ENCODE peak calls at places on chromosomes 16 and 17, in four cellular contexts. One of them, this sample, is unnamed.
A peak's percentile ranks its signal among the peaks of the same experiment; 100 is the strongest.

GRCh38 chr17:31704483-31704882 is 154.6 kb downstream of the COPRS start:
- DNase-seq in GM23338: no peak
- DNase-seq in hepatocyte: no peak
- DNase-seq in keratinocyte: no peak
- DNase-seq in this sample: no peak

GRCh38 chr16:71927383-71927782 is 32.1 kb downstream of the IST1 start:
- DNase-seq in GM23338: no peak
- DNase-seq in hepatocyte: peak; percentile 60
- DNase-seq in keratinocyte: peak; percentile 52
- DNase-seq in this sample: peak; percentile 87

GRCh38 chr17:48261297-48261880 is 153.8 kb downstream of the SNX11 start:
- DNase-seq in hepatocyte: peak; percentile 23
- DNase-seq in keratinocyte: no peak
- DNase-seq in GM23338: peak; percentile 92
- DNase-seq in this sample: peak; percentile 53

GRCh38 chr16:67538666-67539101 is 10.1 kb downstream of the RIPOR1 start:
- DNase-seq in GM23338: peak; percentile 42
- DNase-seq in keratinocyte: no peak
- DNase-seq in hepatocyte: no peak
- DNase-seq in this sample: peak; percentile 34

GRCh38 chr16:67148656-67149275 is 2.0 kb downstream of the B3GNT9 start:
- DNase-seq in keratinocyte: no peak
- DNase-seq in hepatocyte: no peak
- DNase-seq in GM23338: no peak
- DNase-seq in this sample: no peak

GRCh38 chr16:31181102-31181830 is 1.3 kb downstream of the FUS start:
- DNase-seq in GM23338: no peak
- DNase-seq in hepatocyte: peak; percentile 38
- DNase-seq in keratinocyte: no peak
- DNase-seq in this sample: peak; percentile 78

GRCh38 chr16:12090162-12090552 is 113.6 kb downstream of the SNX29 start:
- DNase-seq in GM23338: peak; percentile 55
- DNase-seq in hepatocyte: no peak
- DNase-seq in keratinocyte: no peak
- DNase-seq in this sample: no peak

GRCh38 chr17:75712480-75712879 is 8.8 kb upstream of the ITGB4 start:
- DNase-seq in keratinocyte: no peak
- DNase-seq in GM23338: no peak
- DNase-seq in hepatocyte: no peak
- DNase-seq in this sample: peak; percentile 57

GRCh38 chr17:5241861-5242671 is 7.4 kb upstream of the SCIMP start:
- DNase-seq in hepatocyte: peak; percentile 23
- DNase-seq in GM23338: no peak
- DNase-seq in keratinocyte: no peak
- DNase-seq in this sample: no peak

GRCh38 chr17:76827736-76828135 is 40.5 kb upstream of the MGAT5B start:
- DNase-seq in hepatocyte: no peak
- DNase-seq in keratinocyte: no peak
- DNase-seq in GM23338: no peak
- DNase-seq in this sample: no peak

GRCh38 chr16:25256821-25257503 is 683 bp downstream of the ZKSCAN2 start:
- DNase-seq in GM23338: peak; percentile 53
- DNase-seq in hepatocyte: peak; percentile 34
- DNase-seq in keratinocyte: no peak
- DNase-seq in this sample: peak; percentile 46

GRCh38 chr17:4161560-4162221 is 18.7 kb downstream of the CYB5D2 start:
- DNase-seq in GM23338: peak; percentile 19
- DNase-seq in keratinocyte: no peak
- DNase-seq in hepatocyte: no peak
- DNase-seq in this sample: peak; percentile 25

GRCh38 chr17:64778367-64779290 is 116.5 kb upstream of the SMURF2 start:
- DNase-seq in hepatocyte: peak; percentile 55
- DNase-seq in keratinocyte: no peak
- DNase-seq in GM23338: peak; percentile 69
- DNase-seq in this sample: peak; percentile 47

GRCh38 chr16:1047123-1047522 is 25.4 kb upstream of the SSTR5 start:
- DNase-seq in hepatocyte: no peak
- DNase-seq in keratinocyte: no peak
- DNase-seq in GM23338: no peak
- DNase-seq in this sample: no peak

GRCh38 chr16:1043831-1044514 is 28.6 kb upstream of the SSTR5 start:
- DNase-seq in keratinocyte: no peak
- DNase-seq in GM23338: no peak
- DNase-seq in hepatocyte: no peak
- DNase-seq in this sample: peak; percentile 38

GRCh38 chr16:1044515-1045362 is 27.8 kb upstream of the SSTR5 start:
- DNase-seq in keratinocyte: no peak
- DNase-seq in hepatocyte: no peak
- DNase-seq in GM23338: no peak
- DNase-seq in this sample: no peak

GRCh38 chr16:1046271-1046955 is 26.1 kb upstream of the SSTR5 start:
- DNase-seq in GM23338: no peak
- DNase-seq in hepatocyte: no peak
- DNase-seq in keratinocyte: no peak
- DNase-seq in this sample: no peak

DNA sequence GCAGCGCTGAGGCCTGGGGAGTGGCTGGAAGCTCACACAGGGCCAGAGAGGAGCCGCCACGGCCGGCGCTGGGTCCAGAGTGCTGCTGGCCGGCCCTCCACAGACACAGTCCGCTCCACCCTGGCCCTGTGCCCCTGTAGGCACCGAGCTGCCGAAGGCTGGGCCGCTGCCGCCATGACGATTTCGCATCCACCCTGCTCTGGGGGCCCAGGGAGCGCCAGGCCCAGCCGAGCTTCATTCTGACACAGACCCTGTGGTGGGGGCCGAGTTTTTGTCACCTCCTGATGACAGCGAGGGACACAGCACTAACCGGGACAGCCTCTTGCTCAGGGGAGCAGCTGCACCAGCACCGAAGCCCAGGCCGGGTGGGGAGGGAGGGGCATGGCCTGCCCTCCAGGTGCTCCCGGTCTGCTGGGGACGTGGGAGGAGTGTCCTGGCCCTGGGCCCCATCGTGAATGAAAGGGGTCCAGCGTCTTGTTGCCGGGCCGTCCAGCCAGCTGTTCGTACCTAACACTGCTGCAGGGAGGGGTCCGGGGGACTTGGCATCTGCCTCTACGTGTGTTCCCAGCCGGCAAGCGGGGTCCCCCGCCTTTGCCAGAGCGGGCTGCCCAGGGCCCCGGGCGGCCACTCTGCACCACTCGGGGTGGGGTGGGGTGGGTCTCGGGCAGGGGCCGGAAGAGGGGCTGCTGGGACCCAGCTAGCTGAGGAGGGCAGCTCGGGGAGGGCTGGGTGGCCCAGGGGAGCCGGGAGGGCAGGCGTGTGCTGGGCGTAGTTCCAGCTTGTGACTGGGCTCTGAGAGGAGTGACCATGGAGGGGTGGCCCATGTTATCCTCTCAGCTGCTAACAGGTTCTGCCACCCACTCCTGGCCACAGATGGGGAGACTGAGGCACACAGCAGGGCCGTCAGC is 26.9 kb upstream of the SSTR5 start:
- DNase-seq in keratinocyte: no peak
- DNase-seq in hepatocyte: no peak
- DNase-seq in GM23338: no peak
- DNase-seq in this sample: no peak
- TF ChIP-seq EZH2 in keratinocyte: no peak
- TF ChIP-seq EZH2 in hepatocyte: no peak
- TF ChIP-seq EZH2 in GM23338: no peak
- TF ChIP-seq EZH2 in this sample: no peak

DNA sequence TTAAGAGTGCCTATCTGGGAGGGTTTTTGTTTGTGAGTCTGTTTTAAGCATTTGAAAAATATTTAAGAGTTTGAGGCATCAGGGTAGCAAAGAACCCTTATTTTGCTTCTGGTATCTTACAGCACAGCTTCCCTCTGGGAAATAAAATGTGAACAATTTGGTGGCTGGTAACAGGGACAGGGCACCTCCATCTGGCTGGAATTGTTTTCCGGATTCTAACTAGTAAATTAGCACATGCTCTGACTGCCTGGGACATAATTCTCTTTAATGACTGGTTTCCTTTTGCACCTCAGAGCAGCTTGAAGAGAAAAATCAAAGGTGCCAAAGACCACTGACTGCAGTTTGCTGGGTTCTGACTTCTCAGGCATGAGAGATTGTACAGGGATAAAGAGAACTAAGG is 469.1 kb downstream of the GRIN2A start:
- DNase-seq in hepatocyte: no peak
- DNase-seq in GM23338: peak; percentile 17
- DNase-seq in keratinocyte: no peak
- DNase-seq in this sample: no peak
- TF ChIP-seq EZH2 in hepatocyte: no peak
- TF ChIP-seq EZH2 in GM23338: no peak
- TF ChIP-seq EZH2 in keratinocyte: no peak
- TF ChIP-seq EZH2 in this sample: no peak

DNA sequence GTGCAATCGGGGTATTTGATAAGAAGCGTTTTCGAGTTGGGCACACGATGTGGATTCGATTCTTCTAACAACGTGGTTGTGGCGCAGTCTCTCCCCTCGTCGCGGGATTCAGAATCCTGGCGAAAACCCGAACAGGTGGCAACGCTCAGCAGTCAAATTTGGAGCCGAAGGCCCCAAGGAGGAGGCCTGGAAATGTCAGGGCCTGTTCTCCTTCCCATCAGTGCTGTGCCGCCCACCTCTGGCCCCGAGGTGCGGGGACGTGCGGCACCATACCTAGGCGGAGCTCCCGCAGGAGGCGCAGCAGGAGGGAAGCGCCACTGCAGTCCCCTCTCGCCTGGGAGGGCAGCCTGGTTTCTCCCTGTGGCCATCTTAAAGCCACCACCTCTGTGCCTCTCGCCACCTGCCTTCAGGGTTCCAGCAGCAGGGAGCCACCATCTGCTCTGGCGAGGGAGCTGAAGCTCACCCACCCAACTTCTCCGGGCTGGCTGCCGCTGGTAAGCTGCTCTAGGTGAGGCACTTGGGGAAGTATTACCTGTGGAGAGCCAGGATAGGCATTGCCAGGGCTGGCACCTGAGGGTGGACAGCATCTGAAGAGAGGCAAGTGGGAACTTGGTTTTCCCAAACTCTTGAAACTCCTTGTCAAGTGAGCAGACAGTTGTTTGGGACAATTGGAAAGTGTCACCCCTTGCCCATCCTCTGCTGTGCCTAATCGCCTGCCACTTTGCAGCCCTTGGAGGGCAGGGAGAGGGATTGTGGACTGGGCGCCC is 2.6 kb upstream of the AATF start:
- DNase-seq in GM23338: peak; percentile 50
- DNase-seq in hepatocyte: no peak
- DNase-seq in keratinocyte: no peak
- DNase-seq in this sample: no peak
- TF ChIP-seq EZH2 in GM23338: peak; percentile 70
- TF ChIP-seq EZH2 in hepatocyte: peak; percentile 94
- TF ChIP-seq EZH2 in keratinocyte: peak; percentile 71
- TF ChIP-seq EZH2 in this sample: no peak

GRCh38 chr17:41731836-41732235 is 2.6 kb downstream of the HAP1 start:
- DNase-seq in GM23338: no peak
- DNase-seq in keratinocyte: no peak
- DNase-seq in hepatocyte: no peak
- DNase-seq in this sample: no peak
- TF ChIP-seq EZH2 in GM23338: no peak
- TF ChIP-seq EZH2 in keratinocyte: no peak
- TF ChIP-seq EZH2 in hepatocyte: no peak
- TF ChIP-seq EZH2 in this sample: no peak

GRCh38 chr17:6639651-6640535 is 618 bp downstream of the KIAA0753 start:
- DNase-seq in GM23338: peak; percentile 57
- DNase-seq in keratinocyte: no peak
- DNase-seq in hepatocyte: peak; percentile 75
- DNase-seq in this sample: peak; percentile 80
- TF ChIP-seq EZH2 in GM23338: no peak
- TF ChIP-seq EZH2 in keratinocyte: no peak
- TF ChIP-seq EZH2 in hepatocyte: no peak
- TF ChIP-seq EZH2 in this sample: no peak

DNA sequence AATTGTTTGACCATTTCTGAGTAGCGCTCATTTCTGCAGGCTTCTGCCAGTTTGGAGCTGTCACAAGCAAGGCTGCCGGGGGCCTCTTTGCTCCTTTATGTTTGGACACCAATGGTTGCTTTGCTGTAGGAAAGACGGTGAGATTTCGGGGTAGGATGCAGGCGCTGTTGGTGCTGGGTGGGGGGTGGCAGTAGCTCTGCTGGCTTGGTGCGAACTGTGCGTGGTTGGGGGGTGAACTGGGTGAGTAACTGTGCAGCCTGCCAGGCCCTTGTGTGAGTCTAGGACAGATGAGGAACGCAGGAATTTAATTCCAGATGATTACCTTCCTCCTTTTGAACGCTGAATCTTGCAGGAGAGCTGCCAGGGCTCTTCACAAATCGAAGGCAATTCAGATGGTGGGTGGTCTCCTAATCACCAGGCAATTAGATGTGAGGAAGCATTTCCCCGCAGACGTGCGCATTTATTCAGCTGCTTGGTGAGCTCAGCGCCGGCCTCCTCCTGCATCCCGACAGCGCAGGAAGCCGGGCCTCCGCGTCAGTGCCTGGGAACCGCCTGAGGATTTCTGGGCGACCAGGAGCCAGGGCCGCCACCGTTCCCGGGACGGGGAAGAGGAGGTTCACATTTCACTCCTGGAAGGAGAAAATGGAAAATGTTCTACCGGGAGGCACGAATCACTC is 154.4 kb downstream of the FOXL1 start:
- DNase-seq in GM23338: peak; percentile 79
- DNase-seq in keratinocyte: no peak
- DNase-seq in hepatocyte: no peak
- DNase-seq in this sample: peak; percentile 77
- TF ChIP-seq EZH2 in GM23338: no peak
- TF ChIP-seq EZH2 in keratinocyte: peak; percentile 39
- TF ChIP-seq EZH2 in hepatocyte: no peak
- TF ChIP-seq EZH2 in this sample: no peak

This sample was measured in GM23248.